ENCODE peak calls at places on chromosome 17, in four cellular contexts. One of them, this sample, is unnamed. For H3K36me3, the result is how much of the 10 kb centered on the place peaks cover.

GRCh38 chr17:82322526-82323453 is 5.4 kb upstream of the CD7 start:
- DNase-seq in GM23338: no peak
- DNase-seq in PC-3: no peak
- DNase-seq in effector memory CD4-positive, alpha-beta T cell: no peak
- DNase-seq in this sample: no peak

GRCh38 chr17:31251618-31252328 is 45.3 kb downstream of the OMG start:
- DNase-seq in PC-3: no peak
- DNase-seq in GM23338: no peak
- DNase-seq in effector memory CD4-positive, alpha-beta T cell: no peak
- DNase-seq in this sample: no peak

GRCh38 chr17:30253316-30253715 is 17.8 kb upstream of the SLC6A4 start:
- DNase-seq in effector memory CD4-positive, alpha-beta T cell: no peak
- DNase-seq in PC-3: no peak
- DNase-seq in GM23338: no peak
- DNase-seq in this sample: no peak

GRCh38 chr17:82230627-82231311 is 1.9 kb downstream of the SLC16A3 start:
- DNase-seq in PC-3: peak
- DNase-seq in effector memory CD4-positive, alpha-beta T cell: peak
- DNase-seq in GM23338: peak
- DNase-seq in this sample: peak

GRCh38 chr17:50966163-50966666 is 100.1 kb upstream of the TOB1 start:
- DNase-seq in PC-3: no peak
- DNase-seq in GM23338: no peak
- DNase-seq in effector memory CD4-positive, alpha-beta T cell: no peak
- DNase-seq in this sample: no peak

GRCh38 chr17:43908111-43908721 is 880 bp upstream of the MPP2 start:
- DNase-seq in effector memory CD4-positive, alpha-beta T cell: no peak
- DNase-seq in PC-3: no peak
- DNase-seq in GM23338: peak
- DNase-seq in this sample: peak

GRCh38 chr17:68356520-68356919 is 65.2 kb downstream of the ARSG start:
- DNase-seq in GM23338: no peak
- DNase-seq in PC-3: no peak
- DNase-seq in effector memory CD4-positive, alpha-beta T cell: peak
- DNase-seq in this sample: no peak

GRCh38 chr17:82696916-82697807 is 1.3 kb downstream of the RAB40B start:
- DNase-seq in effector memory CD4-positive, alpha-beta T cell: no peak
- DNase-seq in GM23338: peak
- DNase-seq in PC-3: no peak
- DNase-seq in this sample: peak

GRCh38 chr17:2025622-2026309 is 632 bp upstream of the RTN4RL1 start:
- DNase-seq in GM23338: peak
- DNase-seq in effector memory CD4-positive, alpha-beta T cell: no peak
- DNase-seq in PC-3: peak
- DNase-seq in this sample: peak

GRCh38 chr17:21042434-21043295 is at the start of gene USP22:
- DNase-seq in GM23338: no peak
- DNase-seq in effector memory CD4-positive, alpha-beta T cell: peak
- DNase-seq in PC-3: no peak
- DNase-seq in this sample: peak

GRCh38 chr17:32323046-32323445 is 18.9 kb downstream of the C17orf75 start:
- DNase-seq in PC-3: no peak
- DNase-seq in effector memory CD4-positive, alpha-beta T cell: no peak
- DNase-seq in GM23338: no peak
- DNase-seq in this sample: no peak

GRCh38 chr17:17063546-17064122 is 21.4 kb downstream of the MPRIP start:
- DNase-seq in GM23338: no peak
- DNase-seq in PC-3: peak
- DNase-seq in effector memory CD4-positive, alpha-beta T cell: no peak
- DNase-seq in this sample: peak

GRCh38 chr17:29614345-29615047 is 8.2 kb downstream of the CORO6 start:
- DNase-seq in effector memory CD4-positive, alpha-beta T cell: no peak
- DNase-seq in GM23338: peak
- DNase-seq in PC-3: no peak
- DNase-seq in this sample: peak

GRCh38 chr17:17401271-17401781 is 75.5 kb upstream of the MED9 start:
- DNase-seq in GM23338: peak
- DNase-seq in effector memory CD4-positive, alpha-beta T cell: no peak
- DNase-seq in PC-3: peak
- DNase-seq in this sample: peak

GRCh38 chr17:2050246-2050866 is 4.5 kb upstream of the HIC1 start:
- DNase-seq in GM23338: peak
- DNase-seq in PC-3: peak
- DNase-seq in effector memory CD4-positive, alpha-beta T cell: peak
- DNase-seq in this sample: peak

GRCh38 chr17:1003972-1004768 is 7.2 kb downstream of the TIMM22 start:
- DNase-seq in PC-3: peak
- DNase-seq in effector memory CD4-positive, alpha-beta T cell: no peak
- DNase-seq in GM23338: no peak
- DNase-seq in this sample: peak

GRCh38 chr17:41004397-41004796 is 4.5 kb downstream of the KRTAP3-1 start:
- DNase-seq in PC-3: no peak
- DNase-seq in GM23338: no peak
- DNase-seq in effector memory CD4-positive, alpha-beta T cell: no peak
- DNase-seq in this sample: no peak

GRCh38 chr17:77555741-77556291 is 402.7 kb upstream of the TNRC6C start:
- DNase-seq in GM23338: no peak
- DNase-seq in effector memory CD4-positive, alpha-beta T cell: no peak
- DNase-seq in PC-3: peak
- DNase-seq in this sample: peak

GRCh38 chr17:144936-145670 is 7.7 kb downstream of the SCGB1C2 start:
- DNase-seq in effector memory CD4-positive, alpha-beta T cell: no peak
- DNase-seq in PC-3: no peak
- DNase-seq in GM23338: no peak
- DNase-seq in this sample: no peak

GRCh38 chr17:61619493-61619892 is 28.5 kb upstream of the NACA2 start:
- DNase-seq in effector memory CD4-positive, alpha-beta T cell: no peak
- DNase-seq in PC-3: no peak
- DNase-seq in GM23338: peak
- DNase-seq in this sample: no peak

GRCh38 chr17:19388791-19389190 is 1.8 kb upstream of the MFAP4 start:
- DNase-seq in GM23338: no peak
- DNase-seq in effector memory CD4-positive, alpha-beta T cell: no peak
- DNase-seq in PC-3: no peak
- DNase-seq in this sample: no peak

GRCh38 chr17:46847204-46848191 is 3.9 kb upstream of the WNT9B start:
- DNase-seq in PC-3: no peak
- DNase-seq in effector memory CD4-positive, alpha-beta T cell: no peak
- DNase-seq in GM23338: no peak
- DNase-seq in this sample: no peak

GRCh38 chr17:51640108-51640622 is 379.8 kb downstream of the UTP18 start:
- DNase-seq in GM23338: peak
- DNase-seq in PC-3: peak
- DNase-seq in effector memory CD4-positive, alpha-beta T cell: no peak
- DNase-seq in this sample: peak

GRCh38 chr17:2085648-2085949 is 30.7 kb downstream of the HIC1 start:
- DNase-seq in GM23338: no peak
- DNase-seq in PC-3: no peak
- DNase-seq in effector memory CD4-positive, alpha-beta T cell: no peak
- DNase-seq in this sample: no peak

GRCh38 chr17:78824240-78824639 is 16.4 kb downstream of the USP36 start:
- DNase-seq in GM23338: no peak
- DNase-seq in effector memory CD4-positive, alpha-beta T cell: no peak
- DNase-seq in PC-3: no peak
- DNase-seq in this sample: no peak

GRCh38 chr17:31610301-31610910 is 218.9 kb downstream of the RAB11FIP4 start:
- DNase-seq in GM23338: peak
- DNase-seq in effector memory CD4-positive, alpha-beta T cell: no peak
- DNase-seq in PC-3: no peak
- DNase-seq in this sample: peak

GRCh38 chr17:31274252-31274651 is 22.8 kb downstream of the OMG start:
- DNase-seq in GM23338: no peak
- DNase-seq in effector memory CD4-positive, alpha-beta T cell: no peak
- DNase-seq in PC-3: peak
- DNase-seq in this sample: no peak

GRCh38 chr17:75822119-75822799 is 21.9 kb downstream of the UNC13D start:
- DNase-seq in effector memory CD4-positive, alpha-beta T cell: no peak
- DNase-seq in GM23338: no peak
- DNase-seq in PC-3: no peak
- DNase-seq in this sample: no peak

GRCh38 chr17:50114401-50114800 is 15.6 kb downstream of the SAMD14 start:
- DNase-seq in PC-3: no peak
- DNase-seq in GM23338: no peak
- DNase-seq in effector memory CD4-positive, alpha-beta T cell: no peak
- DNase-seq in this sample: no peak

GRCh38 chr17:5526821-5527598 is 40.6 kb downstream of the MIS12 start:
- DNase-seq in GM23338: no peak
- DNase-seq in PC-3: peak
- DNase-seq in effector memory CD4-positive, alpha-beta T cell: no peak
- DNase-seq in this sample: no peak

DNA sequence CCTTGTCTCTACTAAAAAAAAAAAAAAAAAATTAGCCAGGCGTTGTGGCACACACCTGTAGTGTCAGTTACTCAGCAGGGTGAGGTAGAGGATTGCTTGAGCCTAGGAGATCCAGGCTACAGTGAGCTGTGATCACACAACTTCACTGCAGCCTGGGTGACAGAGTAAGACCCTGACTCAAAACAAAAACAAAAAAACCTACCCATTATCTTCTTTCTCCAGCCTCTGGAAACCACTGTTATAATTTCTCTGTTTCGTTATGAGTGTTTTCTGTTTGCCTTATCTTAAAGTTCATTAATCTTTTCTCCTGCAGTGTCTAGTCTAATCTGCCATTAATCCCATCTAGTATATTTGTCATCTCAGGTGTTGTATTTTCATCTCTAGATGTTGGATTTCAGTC is 18.6 kb upstream of the CLTC start:
- DNase-seq in GM23338: no peak
- DNase-seq in PC-3: no peak
- DNase-seq in effector memory CD4-positive, alpha-beta T cell: no peak
- DNase-seq in this sample: no peak
- H3K36me3 ChIP-seq in GM23338: under half
- H3K36me3 ChIP-seq in PC-3: under half
- H3K36me3 ChIP-seq in effector memory CD4-positive, alpha-beta T cell: under half
- H3K36me3 ChIP-seq in this sample: under half

GRCh38 chr17:3735515-3735914 is 11.8 kb downstream of the HASPIN start:
- DNase-seq in GM23338: no peak
- DNase-seq in effector memory CD4-positive, alpha-beta T cell: no peak
- DNase-seq in PC-3: no peak
- DNase-seq in this sample: no peak
- H3K4me3 ChIP-seq in GM23338: no peak
- H3K4me3 ChIP-seq in effector memory CD4-positive, alpha-beta T cell: no peak
- H3K4me3 ChIP-seq in PC-3: no peak
- H3K4me3 ChIP-seq in this sample: no peak

DNA sequence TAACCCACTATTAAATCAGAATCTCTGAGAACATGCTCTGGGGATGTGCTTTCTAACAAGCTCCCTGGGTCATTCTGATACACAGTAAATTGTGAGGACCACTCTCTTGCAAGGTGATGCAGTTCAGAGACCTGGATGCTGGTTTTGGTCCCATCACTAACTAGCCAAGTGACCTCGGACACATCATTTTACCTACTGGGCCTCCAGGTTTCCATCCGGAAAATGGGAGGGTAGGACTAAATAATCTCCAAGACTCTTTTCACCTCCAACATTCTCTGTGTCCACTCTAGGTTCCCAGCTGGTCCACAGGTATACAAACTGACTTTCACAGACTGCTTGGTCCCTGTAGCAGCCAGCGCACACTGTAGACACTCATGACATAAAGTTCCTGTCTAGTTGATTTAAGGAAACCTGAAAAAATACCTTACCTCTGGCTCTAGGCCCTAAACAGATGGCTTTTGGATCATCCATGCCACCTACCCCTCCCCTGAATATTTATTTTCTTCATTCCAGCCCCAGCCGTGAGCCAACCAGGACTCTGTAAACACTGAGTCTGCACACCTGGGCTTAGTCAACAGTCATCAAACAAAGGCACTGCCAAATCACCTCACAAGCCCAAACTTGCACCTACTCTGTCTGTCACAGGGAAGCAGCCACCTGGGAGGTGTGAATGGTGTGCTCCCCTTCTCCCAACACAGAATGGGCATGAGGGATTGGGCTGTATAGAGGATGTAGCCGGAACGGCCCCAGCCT is 51.3 kb upstream of the MRPS23 start:
- DNase-seq in effector memory CD4-positive, alpha-beta T cell: no peak
- DNase-seq in GM23338: no peak
- DNase-seq in PC-3: peak
- DNase-seq in this sample: no peak
- H3K36me3 ChIP-seq in effector memory CD4-positive, alpha-beta T cell: under half
- H3K36me3 ChIP-seq in GM23338: under half
- H3K36me3 ChIP-seq in PC-3: under half
- H3K36me3 ChIP-seq in this sample: under half

GRCh38 chr17:62746941-62747340 is 61.2 kb downstream of the MARCHF10 start:
- DNase-seq in PC-3: no peak
- DNase-seq in GM23338: no peak
- DNase-seq in effector memory CD4-positive, alpha-beta T cell: no peak
- DNase-seq in this sample: no peak
- H3K4me3 ChIP-seq in PC-3: no peak
- H3K4me3 ChIP-seq in GM23338: no peak
- H3K4me3 ChIP-seq in effector memory CD4-positive, alpha-beta T cell: no peak
- H3K4me3 ChIP-seq in this sample: no peak

DNA sequence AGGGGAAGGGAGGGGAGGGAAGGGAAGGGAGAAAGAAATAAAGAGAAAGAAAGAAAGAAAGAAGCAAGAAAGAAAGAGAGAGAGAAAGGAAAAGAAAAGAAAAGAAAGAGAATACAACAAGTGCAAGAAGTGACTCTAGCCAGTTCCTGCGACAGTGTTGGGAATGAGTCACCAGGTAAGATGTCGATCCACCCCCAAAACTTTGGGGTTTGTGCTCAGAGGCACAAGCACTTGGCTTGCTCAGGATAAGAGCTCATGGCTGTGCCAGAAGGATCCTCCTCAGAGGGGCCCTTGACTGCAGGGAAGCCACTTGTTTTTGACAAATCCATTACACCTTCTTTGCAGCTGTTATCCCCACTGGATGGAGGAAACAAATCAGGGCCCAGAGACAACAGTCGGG is 137.7 kb downstream of the TMEM132E start:
- DNase-seq in effector memory CD4-positive, alpha-beta T cell: no peak
- DNase-seq in PC-3: no peak
- DNase-seq in GM23338: no peak
- DNase-seq in this sample: no peak
- H3K36me3 ChIP-seq in effector memory CD4-positive, alpha-beta T cell: under half
- H3K36me3 ChIP-seq in PC-3: under half
- H3K36me3 ChIP-seq in GM23338: under half
- H3K36me3 ChIP-seq in this sample: under half